ENCODE peak calls at places on chromosomes 1 and 21, in ten cellular contexts. E is A549; D is tibial artery; H is uterus; B is CD8-positive, alpha-beta memory T cell; W is cardiac muscle cell; I is left ventricle myocardium inferior; C is GM23248; R is Caco-2; V is colonic mucosa. Q is an unnamed sample. For H3K4me1, the result is how much of the 10 kb centered on the place peaks cover.

GRCh38 chr1:246709196-246709595 is 15.0 kb upstream of the SCCPDH start:
- DNase-seq in H (no peak), D (no peak), E (no peak), I (no peak), W (no peak), C (no peak), B (no peak), R (no peak), V (no peak), Q (no peak)

GRCh38 chr1:205275133-205275532 is 46.4 kb downstream of the NUAK2 start:
- DNase-seq in R (no peak), B (no peak), I (no peak), V (peak), W (no peak), H (no peak), E (no peak), D (no peak), C (no peak), Q (no peak)

GRCh38 chr1:52928083-52928404 is 968 bp downstream of the SCP2 start:
- DNase-seq in E (no peak), V (no peak), W (no peak), H (no peak), B (no peak), C (no peak), R (no peak), I (no peak), D (no peak), Q (no peak)

GRCh38 chr1:35773711-35774110 is 3.9 kb upstream of the CLSPN start:
- DNase-seq in V (no peak), I (no peak), C (no peak), D (no peak), E (no peak), R (no peak), B (no peak), H (no peak), W (no peak), Q (no peak)

GRCh38 chr21:26177187-26177586 is 6.6 kb upstream of the APP start:
- DNase-seq in C (peak), E (no peak), V (no peak), W (no peak), H (no peak), B (no peak), I (peak), D (no peak), R (no peak), Q (no peak)

GRCh38 chr1:190478193-190479007 is 736 bp upstream of the BRINP3 start:
- DNase-seq in V (peak), I (no peak), D (no peak), B (no peak), H (no peak), E (no peak), W (peak), R (no peak), C (peak), Q (no peak)

GRCh38 chr1:13628711-13629110 is 45.1 kb downstream of the PDPN start:
- DNase-seq in E (no peak), W (no peak), B (no peak), V (no peak), H (no peak), I (no peak), R (no peak), C (no peak), D (no peak), Q (no peak)

GRCh38 chr1:94887603-94888171 is 39.2 kb downstream of the CNN3 start:
- DNase-seq in B (no peak), V (no peak), R (no peak), E (no peak), W (no peak), D (no peak), I (no peak), C (no peak), H (no peak), Q (no peak)

GRCh38 chr1:231351816-231352215 is 13.7 kb downstream of the SPRTN start:
- DNase-seq in B (no peak), I (no peak), R (no peak), C (no peak), E (no peak), W (no peak), D (no peak), H (no peak), V (no peak), Q (no peak)

GRCh38 chr1:41390573-41390972 is 29.3 kb downstream of the FOXO6 start:
- DNase-seq in D (no peak), E (no peak), I (no peak), C (no peak), B (no peak), R (no peak), V (no peak), H (no peak), W (no peak), Q (no peak)

GRCh38 chr1:37755290-37755689 is 9.6 kb downstream of the EPHA10 start:
- DNase-seq in I (no peak), W (no peak), R (no peak), C (no peak), B (no peak), D (no peak), H (no peak), V (peak), E (no peak), Q (no peak)

GRCh38 chr21:33690874-33691273 is 48.6 kb downstream of the ITSN1 start:
- DNase-seq in C (no peak), W (no peak), E (no peak), R (no peak), V (no peak), B (no peak), H (no peak), D (no peak), I (no peak), Q (no peak)

GRCh38 chr1:180611016-180611930 is 20.5 kb upstream of the XPR1 start:
- DNase-seq in D (no peak), W (no peak), I (no peak), R (no peak), B (no peak), C (peak), E (no peak), V (no peak), H (peak), Q (no peak)

GRCh38 chr1:181804989-181805388 is 256.5 kb downstream of the ZNF648 start:
- DNase-seq in H (no peak), B (no peak), D (no peak), V (no peak), R (no peak), W (no peak), E (no peak), I (no peak), C (no peak), Q (no peak)
- H3K4me3 ChIP-seq in H (no peak), B (no peak), D (no peak), V (no peak), R (no peak), W (no peak), E (no peak), I (no peak), C (no peak), Q (no peak)

DNA sequence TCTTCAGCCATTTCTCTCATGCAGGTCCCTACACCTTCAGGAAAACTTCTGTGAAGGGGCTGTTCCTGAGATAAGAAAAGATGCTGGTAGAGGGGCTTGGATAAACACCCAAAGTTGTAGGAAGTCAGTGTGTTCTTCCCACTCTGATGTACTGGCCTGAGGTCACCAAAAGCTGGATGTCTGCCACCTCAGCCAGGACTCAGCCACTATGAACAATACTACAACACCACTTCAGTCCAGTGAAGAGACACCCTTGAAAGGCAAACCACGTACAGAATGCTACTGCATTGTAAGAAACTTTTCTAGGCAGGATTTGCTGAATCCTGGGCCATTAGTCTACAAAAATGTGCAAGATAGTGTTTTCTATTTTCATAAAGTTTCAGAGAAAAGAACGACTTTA is 2.4 kb downstream of the PTPN14 start:
- DNase-seq in C (peak), E (no peak), I (peak), R (no peak), D (no peak), W (peak), H (peak), B (no peak), V (no peak), Q (no peak)
- H3K4me1 ChIP-seq in C (under half), E (under half), I (half or more), R (half or more), D (under half), W (under half), H (under half), B (under half), V (under half), Q (under half)

GRCh38 chr1:192832492-192832891 is 23.7 kb downstream of the RGS2 start:
- DNase-seq in D (no peak), I (no peak), B (no peak), W (no peak), E (no peak), V (no peak), C (no peak), H (no peak), R (no peak), Q (no peak)

GRCh38 chr1:192830596-192831241 is 21.9 kb downstream of the RGS2 start:
- DNase-seq in V (no peak), D (no peak), I (no peak), E (no peak), R (no peak), H (no peak), W (no peak), B (no peak), C (no peak), Q (no peak)

GRCh38 chr1:192831706-192832355 is 23.0 kb downstream of the RGS2 start:
- DNase-seq in I (no peak), B (no peak), E (no peak), W (no peak), V (no peak), H (no peak), C (peak), D (no peak), R (no peak), Q (no peak)

GRCh38 chr1:192839164-192840066 is 30.6 kb downstream of the RGS2 start:
- DNase-seq in D (no peak), W (no peak), B (no peak), V (no peak), H (no peak), I (no peak), R (no peak), E (no peak), C (no peak), Q (no peak)

DNA sequence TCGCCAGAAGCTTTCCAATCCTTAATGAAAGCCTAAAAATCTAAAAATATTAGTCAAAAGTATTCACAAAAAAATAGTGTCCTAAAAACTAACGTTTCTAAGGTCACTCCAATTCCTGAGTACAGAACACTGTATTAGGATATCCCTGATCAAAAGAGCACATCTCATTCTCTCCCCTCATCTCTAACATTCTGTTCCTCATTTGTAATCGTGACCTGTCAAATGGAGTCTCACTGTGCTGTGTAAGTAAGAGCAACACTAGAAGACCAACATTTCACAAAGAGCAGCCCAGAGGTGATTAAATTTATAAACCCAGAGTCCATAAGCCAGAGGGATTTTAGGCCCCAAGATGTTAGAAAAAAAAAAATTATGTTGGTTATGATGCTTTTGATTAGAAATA is 26.3 kb downstream of the RGS2 start:
- DNase-seq in C (no peak), R (no peak), W (no peak), V (no peak), B (no peak), I (no peak), E (no peak), H (no peak), D (no peak), Q (no peak)
- H3K4me3 ChIP-seq in C (no peak), R (no peak), W (no peak), V (no peak), B (no peak), I (no peak), E (no peak), H (no peak), D (no peak), Q (no peak)

GRCh38 chr1:11571906-11572616 is 82.2 kb downstream of the FBXO2 start:
- DNase-seq in E (peak), R (no peak), D (no peak), I (no peak), W (peak), V (no peak), C (no peak), H (no peak), B (no peak), Q (no peak)
- H3K4me1 ChIP-seq in E (under half), R (under half), D (under half), I (under half), W (under half), V (under half), C (under half), H (under half), B (under half), Q (under half)

GRCh38 chr1:155070392-155070700 is 6.8 kb downstream of the EFNA4 start:
- DNase-seq in C (no peak), V (no peak), D (no peak), H (no peak), I (no peak), W (no peak), B (no peak), E (no peak), R (no peak), Q (peak)
- H3K4me3 ChIP-seq in C (peak), V (peak), D (peak), H (no peak), I (peak), W (peak), B (peak), E (peak), R (peak), Q (peak)

GRCh38 chr1:33343539-33343938 is 22.6 kb upstream of the A3GALT2 start:
- DNase-seq in B (no peak), E (no peak), H (no peak), C (no peak), R (no peak), D (peak), V (no peak), I (no peak), W (no peak), Q (no peak)

GRCh38 chr1:33339413-33339812 is 18.5 kb upstream of the A3GALT2 start:
- DNase-seq in R (no peak), D (peak), B (no peak), V (no peak), E (no peak), I (no peak), W (no peak), C (peak), H (no peak), Q (no peak)

GRCh38 chr1:33338495-33339211 is 17.8 kb upstream of the A3GALT2 start:
- DNase-seq in R (peak), H (peak), I (peak), D (peak), V (no peak), C (peak), B (no peak), W (peak), E (no peak), Q (no peak)

GRCh38 chr1:33342041-33342723 is 21.3 kb upstream of the A3GALT2 start:
- DNase-seq in V (peak), H (peak), D (peak), I (peak), C (peak), W (no peak), E (peak), R (peak), B (no peak), Q (no peak)

DNA sequence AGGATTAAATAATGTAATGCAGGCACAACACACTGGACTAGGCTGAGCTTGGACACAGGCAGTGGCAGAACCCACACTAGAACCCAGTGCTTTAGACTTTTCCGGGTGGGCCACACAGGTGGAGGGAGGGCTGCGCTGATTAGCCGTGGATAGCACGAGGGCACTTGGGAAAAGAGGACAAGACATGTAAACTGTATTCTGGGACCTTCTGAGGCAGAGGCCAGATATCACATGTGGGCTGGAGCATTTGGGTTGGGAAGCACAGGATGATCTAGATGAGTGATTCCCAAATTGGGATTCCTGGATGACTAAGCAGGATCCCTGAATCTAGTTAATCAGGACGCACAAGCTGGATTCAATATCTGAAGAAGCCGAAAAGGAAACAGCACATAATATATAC is 20.3 kb upstream of the A3GALT2 start:
- DNase-seq in E (no peak), W (no peak), R (no peak), V (no peak), B (no peak), D (peak), I (no peak), C (no peak), H (no peak), Q (no peak)
- H3K4me1 ChIP-seq in E (half or more), W (half or more), R (under half), V (under half), B (under half), D (half or more), I (half or more), C (half or more), H (under half), Q (half or more)

DNA sequence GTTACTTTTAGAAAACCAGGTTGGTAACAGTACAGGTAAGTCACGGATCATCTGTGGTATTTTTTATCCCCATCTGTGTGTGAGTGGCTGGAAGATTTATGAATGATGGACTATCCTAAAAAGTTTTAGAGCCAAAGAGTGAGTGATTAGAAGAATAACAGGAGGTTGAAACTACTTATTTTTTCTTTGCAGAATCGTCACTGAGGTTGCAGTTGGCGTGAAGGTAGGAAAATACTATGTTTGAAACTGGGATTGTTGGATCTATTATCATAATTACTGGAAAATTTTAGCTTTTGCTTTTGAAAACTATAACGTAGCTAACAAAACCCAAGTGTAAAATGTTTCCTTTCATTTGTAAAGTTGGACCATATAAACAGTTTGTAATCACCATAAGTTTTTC is 1.8 kb downstream of the PTBP2 start:
- DNase-seq in R (no peak), V (no peak), D (no peak), B (no peak), E (no peak), H (no peak), W (no peak), C (peak), I (no peak), Q (no peak)
- H3K4me3 ChIP-seq in R (no peak), V (no peak), D (peak), B (peak), E (peak), H (peak), W (peak), C (peak), I (peak), Q (peak)

Q was measured in left lung.